ENCODE peak calls at places on chromosomes 6 and 20, in ten cellular contexts. F, A, V, K, G, Q, W, D, H and X are unnamed samples.
A peak's percentile ranks its signal among the peaks of the same experiment; 100 is the strongest.

GRCh38 chr20:1577906-1578305 is 20.4 kb upstream of the SIRPD start:
- DNase-seq in F (no peak), G (no peak), A (no peak), V (no peak), Q (no peak), W (peak; percentile 0), H (no peak), D (no peak), K (no peak), X (no peak)

GRCh38 chr6:156977527-156978291 is 200.5 kb downstream of the ARID1B start:
- DNase-seq in V (peak; percentile 64), K (peak; percentile 86), Q (peak; percentile 47), F (no peak), W (peak; percentile 19), A (no peak), D (peak; percentile 46), G (no peak), H (no peak), X (no peak)

GRCh38 chr20:60034231-60035110 is 76.2 kb downstream of the CDH26 start:
- DNase-seq in H (no peak), D (no peak), W (no peak), G (peak; percentile 6), A (no peak), K (no peak), V (peak; percentile 79), F (no peak), Q (no peak), X (no peak)

GRCh38 chr6:132445201-132445951 is 44.1 kb upstream of the MOXD1 start:
- DNase-seq in H (no peak), F (no peak), Q (peak; percentile 88), A (no peak), V (no peak), D (peak; percentile 84), W (no peak), G (no peak), K (no peak), X (no peak)

GRCh38 chr20:46651091-46651962 is at the start of gene SLC13A3:
- DNase-seq in W (no peak), D (no peak), A (no peak), F (no peak), V (no peak), H (no peak), K (no peak), G (peak; percentile 21), Q (no peak), X (no peak)

GRCh38 chr20:53828673-53829085 is 235.0 kb upstream of the ZNF217 start:
- DNase-seq in Q (peak; percentile 95), K (peak; percentile 69), G (no peak), F (no peak), H (no peak), D (peak; percentile 84), V (no peak), A (no peak), W (peak; percentile 98), X (no peak)

GRCh38 chr6:163637524-163637923 is 223.0 kb downstream of the QKI start:
- DNase-seq in D (no peak), W (no peak), F (no peak), G (no peak), H (no peak), K (no peak), A (no peak), Q (no peak), V (no peak), X (no peak)

GRCh38 chr20:59737816-59738215 is 133.5 kb downstream of the PHACTR3 start:
- DNase-seq in G (no peak), K (no peak), A (no peak), V (no peak), H (no peak), F (no peak), Q (no peak), W (no peak), D (no peak), X (no peak)

GRCh38 chr6:164756142-164756541 is 553.3 kb downstream of the C6orf118 start:
- DNase-seq in W (peak; percentile 17), K (no peak), D (no peak), Q (no peak), A (no peak), H (no peak), V (no peak), F (no peak), G (no peak), X (no peak)

GRCh38 chr6:3229566-3230274 is 2.3 kb upstream of the TUBB2B start:
- DNase-seq in A (no peak), K (no peak), Q (no peak), D (no peak), V (peak; percentile 57), W (no peak), G (peak; percentile 66), F (no peak), H (no peak), X (peak; percentile 41)

GRCh38 chr6:106899697-106900096 is 74.8 kb downstream of the CD24 start:
- DNase-seq in V (no peak), W (no peak), A (no peak), K (no peak), H (no peak), F (no peak), Q (no peak), D (no peak), G (no peak), X (no peak)
- H3K9me3 ChIP-seq in V (peaks cover 8% of the 10 kb centered on the region), W (no peaks in the 10 kb centered on the region), A (peaks cover 9% of the 10 kb centered on the region), K (peaks cover 4% of the 10 kb centered on the region), H (peaks cover 2% of the 10 kb centered on the region), F (no peaks in the 10 kb centered on the region), Q (no peaks in the 10 kb centered on the region), D (no peaks in the 10 kb centered on the region), G (peaks cover 4% of the 10 kb centered on the region), X (no peaks in the 10 kb centered on the region)

DNA sequence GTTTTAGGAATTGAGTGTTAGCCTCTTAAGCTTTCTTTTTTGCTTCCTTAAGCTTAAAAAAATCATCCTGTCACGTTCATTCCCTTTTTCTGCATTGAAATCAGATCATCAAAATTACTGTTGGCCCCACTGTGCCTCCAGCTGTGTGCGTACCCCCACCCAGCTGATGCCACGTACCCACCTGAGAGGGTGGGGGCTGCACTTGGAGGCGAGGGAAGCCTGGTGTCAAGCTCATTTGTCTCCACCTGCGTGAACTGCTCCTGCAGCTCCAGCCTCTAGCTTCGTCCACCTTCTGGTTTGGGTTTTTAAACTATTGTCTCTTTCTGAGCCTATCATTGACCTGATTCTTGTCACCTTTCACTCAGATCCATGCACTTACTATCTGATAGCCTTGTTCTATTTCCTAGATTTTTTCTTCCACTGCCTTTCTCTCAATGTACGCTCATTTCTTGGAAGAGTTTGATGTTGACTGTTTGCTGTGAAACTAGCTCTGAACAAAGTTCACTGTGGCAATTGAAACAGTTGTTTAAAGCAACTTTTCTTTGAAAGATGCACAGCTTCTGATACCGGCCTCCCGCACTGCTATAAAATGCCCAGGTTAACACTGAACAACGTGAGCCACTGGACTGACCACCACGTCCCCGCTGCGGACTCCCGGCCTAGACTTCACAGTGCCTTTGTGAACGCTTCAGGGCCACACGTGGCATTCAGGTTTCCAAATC is 30.0 kb upstream of the IRF4 start:
- DNase-seq in G (no peak), A (no peak), Q (no peak), D (no peak), W (no peak), V (no peak), K (no peak), H (no peak), F (no peak), X (no peak)
- H3K9me3 ChIP-seq in G (peaks cover 47% of the 10 kb centered on the region), A (peaks cover 10% of the 10 kb centered on the region), Q (peaks cover 23% of the 10 kb centered on the region), D (peaks cover 36% of the 10 kb centered on the region), W (peaks cover 24% of the 10 kb centered on the region), V (peaks cover 8% of the 10 kb centered on the region), K (no peaks in the 10 kb centered on the region), H (no peaks in the 10 kb centered on the region), F (no peaks in the 10 kb centered on the region), X (no peaks in the 10 kb centered on the region)

GRCh38 chr6:13671742-13672141 is 39.9 kb downstream of the RANBP9 start:
- DNase-seq in D (no peak), K (no peak), H (no peak), F (no peak), W (no peak), G (no peak), Q (no peak), A (no peak), V (no peak), X (no peak)

GRCh38 chr6:13672904-13673303 is 38.7 kb downstream of the RANBP9 start:
- DNase-seq in H (no peak), Q (no peak), D (no peak), W (no peak), V (no peak), F (no peak), A (no peak), G (no peak), K (no peak), X (no peak)

GRCh38 chr6:13673368-13673767 is 38.3 kb downstream of the RANBP9 start:
- DNase-seq in Q (no peak), W (no peak), F (no peak), H (no peak), A (no peak), D (no peak), V (no peak), K (no peak), G (no peak), X (no peak)

GRCh38 chr6:13674533-13675190 is 37.0 kb downstream of the RANBP9 start:
- DNase-seq in W (no peak), A (no peak), Q (no peak), H (no peak), F (no peak), D (no peak), K (no peak), G (no peak), V (no peak), X (no peak)

DNA sequence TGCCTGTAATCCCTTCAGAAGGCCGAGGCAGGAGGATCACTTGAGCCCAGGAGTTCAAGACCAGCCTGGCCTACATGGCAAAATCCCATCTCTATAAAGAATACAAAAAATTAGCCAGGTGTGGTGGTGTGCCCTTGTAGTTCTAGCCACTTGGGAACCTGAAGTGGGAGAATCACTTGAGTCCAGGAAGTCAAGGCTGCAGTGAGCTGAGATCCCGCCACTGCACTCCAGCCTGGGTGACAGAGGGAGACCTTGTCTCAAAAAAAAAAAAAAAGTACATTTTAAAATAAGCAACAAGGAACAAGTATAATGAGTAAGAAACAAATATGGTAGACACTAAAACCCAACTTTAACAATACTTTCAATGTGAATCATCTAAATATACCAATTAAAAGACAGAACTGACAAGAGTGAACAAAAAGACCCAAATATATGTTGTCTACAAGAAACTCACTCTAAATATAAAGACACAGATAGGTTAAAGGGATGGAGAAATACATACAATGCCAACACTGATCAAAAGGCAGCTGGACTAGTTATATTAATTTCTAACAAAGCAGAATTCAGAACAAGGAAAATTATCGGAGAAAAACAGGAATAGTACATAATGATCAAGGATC is 37.7 kb downstream of the RANBP9 start:
- DNase-seq in V (no peak), H (no peak), W (no peak), Q (no peak), F (no peak), K (no peak), A (no peak), D (no peak), G (no peak), X (no peak)
- H3K9me3 ChIP-seq in V (peaks cover 12% of the 10 kb centered on the region), H (no peaks in the 10 kb centered on the region), W (peaks cover 24% of the 10 kb centered on the region), Q (no peaks in the 10 kb centered on the region), F (no peaks in the 10 kb centered on the region), K (peaks cover 5% of the 10 kb centered on the region), A (peaks cover 11% of the 10 kb centered on the region), D (no peaks in the 10 kb centered on the region), G (no peaks in the 10 kb centered on the region), X (no peaks in the 10 kb centered on the region)

DNA sequence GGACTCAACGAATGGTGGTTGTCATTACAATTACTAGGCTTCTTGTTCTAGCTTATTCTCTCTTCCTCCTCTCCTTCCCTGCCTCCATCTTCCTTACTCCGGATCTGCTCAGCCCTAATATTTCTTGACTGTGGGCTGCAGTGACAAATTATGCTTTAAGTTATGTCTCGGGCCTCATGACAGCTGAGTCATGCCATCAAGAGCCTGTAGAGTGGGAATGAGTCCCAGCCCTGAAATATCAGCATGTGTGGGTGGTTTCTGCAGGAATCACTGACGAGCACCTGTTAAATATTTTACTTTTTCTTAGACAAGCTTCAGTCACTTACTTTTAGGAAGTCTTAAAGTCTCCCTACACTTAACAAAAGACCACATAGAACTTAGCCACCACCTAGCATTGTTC is 83.1 kb upstream of the CBLN4 start:
- DNase-seq in W (no peak), V (no peak), D (no peak), A (no peak), H (no peak), F (no peak), Q (no peak), K (no peak), G (no peak), X (no peak)
- H3K9me3 ChIP-seq in W (peaks cover 17% of the 10 kb centered on the region), V (no peaks in the 10 kb centered on the region), D (no peaks in the 10 kb centered on the region), A (no peaks in the 10 kb centered on the region), H (no peaks in the 10 kb centered on the region), F (no peaks in the 10 kb centered on the region), Q (peaks cover 3% of the 10 kb centered on the region), K (no peaks in the 10 kb centered on the region), G (no peaks in the 10 kb centered on the region), X (no peaks in the 10 kb centered on the region)